ENCODE peak calls at places on chromosomes 3 and 15, in six cellular contexts. U, Y, C, L, I and V are unnamed samples.

GRCh38 chr3:183537295-183537730 is 18.2 kb downstream of the KLHL6 start:
- DNase-seq in C (peak), Y (no peak), U (peak), L (no peak), I (no peak), V (peak)

GRCh38 chr15:65377105-65377975 is 462 bp downstream of the IGDCC3 start:
- DNase-seq in C (peak), L (no peak), I (peak), U (peak), Y (no peak), V (no peak)

GRCh38 chr3:193996205-193996604 is 139.7 kb upstream of the HES1 start:
- DNase-seq in L (no peak), U (no peak), I (no peak), Y (no peak), C (no peak), V (no peak)

GRCh38 chr3:142315083-142315482 is 89.7 kb upstream of the GK5 start:
- DNase-seq in I (no peak), Y (peak), U (peak), C (no peak), L (no peak), V (peak)

GRCh38 chr15:68699881-68700394 is 120.8 kb downstream of the ANP32A start:
- DNase-seq in U (no peak), Y (no peak), I (peak), L (no peak), C (no peak), V (no peak)

GRCh38 chr3:108538083-108538482 is 27.7 kb upstream of the MYH15 start:
- DNase-seq in Y (no peak), I (no peak), L (no peak), C (no peak), U (no peak), V (no peak)

GRCh38 chr3:39137435-39137936 is 15.9 kb downstream of the CSRNP1 start:
- DNase-seq in U (no peak), Y (no peak), I (no peak), L (no peak), C (no peak), V (no peak)

GRCh38 chr15:55151621-55152020 is 45.1 kb downstream of the RSL24D1 start:
- DNase-seq in Y (no peak), C (no peak), L (no peak), I (no peak), U (no peak), V (no peak)

GRCh38 chr3:111668912-111669488 is 73.9 kb upstream of the ZBED2 start:
- DNase-seq in C (peak), Y (peak), U (peak), I (no peak), L (peak), V (peak)

GRCh38 chr3:118833075-118833474 is 201.6 kb downstream of the IGSF11 start:
- DNase-seq in I (no peak), L (no peak), C (no peak), Y (no peak), U (no peak), V (no peak)

GRCh38 chr15:71753346-71753745 is 57.0 kb upstream of the NR2E3 start:
- DNase-seq in L (no peak), I (no peak), Y (peak), C (no peak), U (no peak), V (no peak)

GRCh38 chr3:149507491-149508324 is 33.2 kb downstream of the TM4SF4 start:
- DNase-seq in I (no peak), U (peak), L (no peak), Y (no peak), C (peak), V (peak)

GRCh38 chr15:98272586-98272985 is 312.1 kb downstream of the ARRDC4 start:
- DNase-seq in C (no peak), I (no peak), L (no peak), U (no peak), Y (no peak), V (no peak)

GRCh38 chr3:16350041-16350952 is 85.3 kb downstream of the OXNAD1 start:
- DNase-seq in I (no peak), C (peak), Y (peak), L (no peak), U (peak), V (peak)

GRCh38 chr3:143973352-143974021 is 1.9 kb downstream of the DIPK2A start:
- DNase-seq in I (peak), L (no peak), C (peak), Y (no peak), U (no peak), V (no peak)

GRCh38 chr3:102148598-102149302 is 286.1 kb upstream of the ZPLD1 start:
- DNase-seq in I (no peak), Y (no peak), U (no peak), C (no peak), L (peak), V (no peak)

GRCh38 chr15:70097337-70098169 is at the start of gene TLE3:
- DNase-seq in U (peak), L (peak), Y (peak), C (peak), I (peak), V (peak)

GRCh38 chr15:80159811-80160569 is 7.2 kb downstream of the FAH start:
- DNase-seq in Y (no peak), L (no peak), C (peak), I (no peak), U (peak), V (no peak)

GRCh38 chr15:74928771-74929198 is 9.1 kb downstream of the COX5A start:
- DNase-seq in U (no peak), I (no peak), L (no peak), Y (no peak), C (no peak), V (no peak)

GRCh38 chr15:34147371-34148140 is 45.7 kb downstream of the PGBD4 start:
- DNase-seq in U (peak), C (no peak), I (no peak), L (no peak), Y (no peak), V (no peak)

GRCh38 chr15:52678468-52679231 is 538 bp downstream of the ATOSA start:
- DNase-seq in L (peak), I (peak), C (peak), U (peak), Y (no peak), V (no peak)

GRCh38 chr3:174120997-174121396 is 723.5 kb downstream of the NLGN1 start:
- DNase-seq in C (no peak), U (no peak), Y (no peak), I (no peak), L (no peak), V (no peak)

GRCh38 chr15:73570355-73571032 is 62.7 kb downstream of the NPTN start:
- DNase-seq in C (no peak), L (no peak), Y (no peak), I (no peak), U (no peak), V (no peak)

GRCh38 chr3:127543441-127543840 is 47.1 kb downstream of the TPRA1 start:
- DNase-seq in L (no peak), U (no peak), C (no peak), I (no peak), Y (no peak), V (no peak)

GRCh38 chr3:127544806-127545545 is 45.6 kb downstream of the TPRA1 start:
- DNase-seq in L (no peak), Y (no peak), I (peak), C (no peak), U (no peak), V (no peak)

GRCh38 chr3:127542441-127542952 is 48.0 kb downstream of the TPRA1 start:
- DNase-seq in C (no peak), I (peak), Y (no peak), L (no peak), U (no peak), V (no peak)

GRCh38 chr3:127545711-127546457 is 44.6 kb downstream of the TPRA1 start:
- DNase-seq in Y (no peak), U (no peak), I (no peak), L (no peak), C (no peak), V (no peak)

GRCh38 chr3:127544151-127544805 is 46.3 kb downstream of the TPRA1 start:
- DNase-seq in C (peak), U (peak), Y (peak), I (peak), L (peak), V (peak)
- TF ChIP-seq CTCF in C (peak), U (peak), Y (peak), I (peak), L (peak), V (peak)

DNA sequence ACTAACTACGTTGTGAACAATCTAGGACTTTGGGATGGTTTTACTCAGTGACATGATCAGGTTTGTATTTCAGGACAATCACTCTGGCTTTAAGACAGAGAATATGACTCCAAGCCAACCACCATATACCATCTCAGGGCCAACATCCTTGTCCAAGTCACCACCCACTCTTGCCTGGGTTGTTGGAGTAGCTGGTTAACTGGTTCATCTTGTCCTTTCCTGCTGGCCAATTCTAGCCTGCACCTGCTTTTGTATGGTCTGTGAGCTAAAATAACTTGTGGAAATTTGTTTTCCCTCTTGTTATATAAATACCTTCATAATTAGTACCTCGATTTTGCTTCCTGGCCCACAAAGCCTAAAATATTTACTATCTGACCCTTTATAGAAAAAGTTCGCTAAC is 306.8 kb upstream of the STT3B start:
- DNase-seq in C (peak), Y (no peak), U (no peak), L (no peak), I (no peak), V (no peak)
- H3K4me3 ChIP-seq in C (peak), Y (no peak), U (no peak), L (no peak), I (no peak), V (no peak)

GRCh38 chr3:157115069-157116006 is 44.6 kb downstream of the CCNL1 start:
- DNase-seq in C (no peak), U (peak), L (no peak), Y (no peak), I (peak), V (no peak)

GRCh38 chr3:157111578-157111977 is 48.4 kb downstream of the CCNL1 start:
- DNase-seq in L (no peak), C (no peak), I (no peak), Y (no peak), U (no peak), V (no peak)

GRCh38 chr3:157116017-157116416 is 43.9 kb downstream of the CCNL1 start:
- DNase-seq in U (no peak), Y (no peak), L (no peak), C (no peak), I (no peak), V (no peak)

GRCh38 chr3:157112536-157112935 is 47.4 kb downstream of the CCNL1 start:
- DNase-seq in Y (no peak), I (no peak), U (no peak), C (no peak), L (no peak), V (no peak)

DNA sequence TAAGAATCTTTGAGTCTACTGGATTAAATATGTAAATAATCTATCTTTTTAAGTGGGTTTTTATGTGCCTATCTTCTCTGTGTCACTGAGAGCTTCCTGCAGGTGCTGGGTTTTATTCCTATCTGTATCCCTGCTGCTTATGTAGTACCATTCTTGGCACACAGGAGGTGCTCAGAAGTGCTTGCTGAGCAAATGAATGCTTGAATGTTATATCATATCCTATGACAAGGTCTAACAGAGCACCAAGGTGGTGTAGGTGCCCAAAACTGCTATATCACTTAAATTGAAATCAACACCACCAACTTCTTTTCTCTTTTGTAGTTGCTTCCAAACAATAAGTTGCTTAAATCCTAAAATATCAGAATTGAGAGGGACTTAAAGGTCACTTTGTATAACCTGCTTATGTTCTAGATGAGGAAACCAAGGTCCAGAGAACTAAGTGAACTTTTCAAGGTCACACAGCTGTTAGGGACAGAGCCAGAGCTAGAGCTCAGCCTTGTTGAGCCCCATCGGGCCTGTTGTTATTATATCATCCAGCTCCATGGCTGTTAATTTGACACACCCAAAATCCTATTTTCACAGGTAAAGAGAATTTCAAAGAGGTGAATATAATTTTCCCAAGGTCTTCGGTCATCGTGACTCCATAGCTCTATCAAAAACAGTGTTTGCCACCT is 46.0 kb downstream of the CCNL1 start:
- DNase-seq in Y (no peak), C (no peak), L (no peak), U (no peak), I (no peak), V (no peak)
- TF ChIP-seq CTCF in Y (no peak), C (no peak), L (peak), U (no peak), I (peak), V (no peak)

GRCh38 chr3:72102057-72102711 is 317.2 kb upstream of the PROK2 start:
- DNase-seq in U (no peak), L (no peak), C (peak), I (no peak), Y (no peak), V (no peak)

GRCh38 chr3:72100626-72101187 is 315.8 kb upstream of the PROK2 start:
- DNase-seq in Y (peak), U (peak), I (peak), C (peak), L (peak), V (peak)

GRCh38 chr3:72101538-72101937 is 316.6 kb upstream of the PROK2 start:
- DNase-seq in C (no peak), I (no peak), U (no peak), L (no peak), Y (no peak), V (no peak)

GRCh38 chr3:72099331-72100061 is 314.5 kb upstream of the PROK2 start:
- DNase-seq in C (no peak), Y (no peak), U (no peak), L (no peak), I (peak), V (no peak)

DNA sequence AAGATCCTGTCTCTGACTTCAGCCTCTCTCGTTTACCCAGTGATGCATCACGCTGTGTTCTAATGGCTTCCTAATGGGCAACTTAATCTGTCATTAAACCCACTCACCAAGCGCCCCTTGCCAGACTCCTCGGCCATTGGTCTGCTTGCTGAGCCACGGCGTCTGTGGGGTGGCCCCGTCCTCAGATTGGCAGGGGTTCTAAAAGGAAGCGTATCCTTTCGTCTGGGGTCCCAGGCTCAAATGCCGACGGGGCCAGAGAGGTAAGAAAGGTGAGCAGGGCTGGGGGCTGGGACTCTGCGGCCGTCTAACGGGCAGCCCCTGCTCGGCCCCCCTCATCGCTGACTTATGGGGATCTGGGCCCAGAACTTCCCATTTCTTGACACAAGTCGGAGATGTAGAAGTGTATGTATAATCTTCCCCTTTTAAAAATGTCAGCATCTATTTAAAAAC is 315.1 kb upstream of the PROK2 start:
- DNase-seq in C (peak), U (no peak), I (peak), Y (no peak), L (no peak), V (no peak)
- H3K4me3 ChIP-seq in C (no peak), U (peak), I (peak), Y (peak), L (peak), V (no peak)

DNA sequence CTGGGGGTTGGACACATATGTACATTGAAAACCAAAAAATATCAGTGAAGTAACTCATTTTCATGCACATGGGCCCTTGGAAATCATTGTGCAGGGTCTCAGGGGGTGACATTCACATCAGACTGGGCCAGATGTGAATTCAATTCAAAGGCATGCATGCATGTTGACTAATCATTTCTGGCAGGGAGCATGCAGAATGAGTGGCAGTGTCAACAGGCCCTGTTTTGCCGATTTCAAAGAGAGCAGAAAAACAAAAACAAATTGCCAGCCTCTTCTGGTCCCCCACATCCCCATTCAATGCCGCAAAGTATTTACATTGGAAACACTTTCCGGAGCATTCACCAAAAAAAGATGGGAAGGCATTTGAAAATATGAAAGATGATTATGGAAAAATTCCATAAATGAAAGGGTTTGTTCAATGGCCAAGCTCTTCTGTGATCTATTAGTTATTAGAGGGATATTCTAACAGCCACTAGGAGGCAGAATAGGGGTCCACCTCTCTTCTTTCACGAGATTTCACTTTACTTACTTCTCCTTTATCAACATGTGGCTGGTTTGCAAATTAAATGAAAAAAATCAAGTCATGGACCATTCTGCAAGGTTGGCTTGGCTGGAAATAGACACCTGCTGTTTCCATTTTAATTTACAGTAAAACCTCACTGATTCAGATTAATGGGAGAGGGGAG is 119.9 kb upstream of the FEZF2 start:
- DNase-seq in Y (no peak), C (peak), L (no peak), U (no peak), I (no peak), V (no peak)
- TF ChIP-seq CTCF in Y (peak), C (peak), L (peak), U (peak), I (peak), V (peak)

GRCh38 chr3:12027199-12027598 is 23.0 kb downstream of the SYN2 start:
- DNase-seq in I (no peak), L (no peak), Y (no peak), U (no peak), C (no peak), V (no peak)
- H3K4me3 ChIP-seq in I (no peak), L (no peak), Y (no peak), U (no peak), C (no peak), V (no peak)

GRCh38 chr3:10561942-10562565 is 56.7 kb upstream of the ATP2B2 start:
- DNase-seq in Y (no peak), L (no peak), I (no peak), C (no peak), U (no peak), V (no peak)
- TF ChIP-seq CTCF in Y (no peak), L (no peak), I (no peak), C (no peak), U (no peak), V (no peak)

DNA sequence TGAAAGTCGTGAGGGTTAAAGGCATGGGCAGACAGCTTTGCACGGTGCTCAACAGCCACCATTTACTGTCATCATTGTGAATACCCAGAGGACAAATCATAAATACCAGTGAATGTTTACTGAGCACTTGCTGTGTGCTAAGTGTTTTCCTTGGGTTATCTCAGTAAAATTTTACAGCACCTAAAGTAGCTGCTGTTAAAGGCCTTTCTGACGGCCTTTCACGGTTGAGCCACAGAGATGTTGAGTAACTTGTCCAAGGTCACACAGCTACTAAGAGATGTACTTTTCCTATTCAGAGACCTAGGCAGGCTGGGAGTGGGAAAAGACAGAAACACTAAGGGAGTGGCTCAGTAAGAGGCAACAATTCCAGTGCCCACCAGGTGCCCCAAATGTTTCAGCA is 393 bp upstream of the CPNE9 start:
- DNase-seq in L (no peak), U (no peak), Y (no peak), C (no peak), I (no peak), V (no peak)
- H3K4me3 ChIP-seq in L (no peak), U (no peak), Y (no peak), C (no peak), I (peak), V (no peak)

GRCh38 chr15:57545995-57546394 is 45.7 kb upstream of the MYZAP start:
- DNase-seq in U (no peak), I (peak), L (no peak), Y (no peak), C (no peak), V (no peak)
- TF ChIP-seq CTCF in U (no peak), I (peak), L (no peak), Y (no peak), C (no peak), V (no peak)

DNA sequence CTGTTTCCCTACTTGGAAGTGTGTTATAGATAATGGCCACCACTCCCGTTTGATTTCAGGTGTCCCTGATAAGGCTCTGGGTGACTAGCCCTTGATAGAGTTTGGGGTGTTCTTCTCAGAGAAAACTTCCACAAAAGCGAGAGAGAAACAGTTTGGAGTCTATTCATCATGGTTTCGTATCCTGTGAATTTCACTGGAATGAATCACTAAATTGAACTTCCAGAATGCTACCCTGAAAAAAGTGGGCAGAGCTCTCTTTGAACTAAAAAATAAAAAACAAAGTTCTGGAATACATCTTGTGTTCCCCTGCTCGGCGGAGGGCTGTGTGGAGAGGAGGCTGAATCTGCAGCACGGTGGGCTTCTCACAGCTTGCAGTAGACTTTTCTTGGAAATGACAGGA is 52.8 kb upstream of the FAM98B start:
- DNase-seq in C (no peak), U (peak), I (no peak), Y (no peak), L (no peak), V (no peak)
- H3K4me3 ChIP-seq in C (no peak), U (no peak), I (no peak), Y (no peak), L (no peak), V (no peak)